ENCODE peak calls at places on chromosomes 7 and 10, in seven cellular contexts. One of them, this sample, is unnamed.

GRCh38 chr7:85392789-85393188 is 205.9 kb upstream of the SEMA3D start:
- DNase-seq in HCT116: no peak
- DNase-seq in SK-N-SH: no peak
- DNase-seq in K562: no peak
- DNase-seq in HepG2: no peak
- DNase-seq in H1: no peak
- DNase-seq in GM12878: no peak
- DNase-seq in this sample: no peak

GRCh38 chr10:13961096-13961495 is 369.6 kb downstream of the FRMD4A start:
- DNase-seq in HCT116: no peak
- DNase-seq in SK-N-SH: no peak
- DNase-seq in K562: no peak
- DNase-seq in HepG2: no peak
- DNase-seq in H1: no peak
- DNase-seq in GM12878: no peak
- DNase-seq in this sample: no peak

GRCh38 chr7:137667633-137668387 is 179.0 kb downstream of the DGKI start:
- DNase-seq in HCT116: no peak
- DNase-seq in SK-N-SH: no peak
- DNase-seq in K562: no peak
- DNase-seq in HepG2: no peak
- DNase-seq in H1: no peak
- DNase-seq in GM12878: no peak
- DNase-seq in this sample: no peak

GRCh38 chr7:66150471-66150870 is 35.8 kb downstream of the CRCP start:
- DNase-seq in HCT116: no peak
- DNase-seq in SK-N-SH: peak
- DNase-seq in K562: no peak
- DNase-seq in HepG2: peak
- DNase-seq in H1: no peak
- DNase-seq in GM12878: no peak
- DNase-seq in this sample: no peak

GRCh38 chr7:71408276-71408675 is 276.3 kb downstream of the GALNT17 start:
- DNase-seq in HCT116: no peak
- DNase-seq in SK-N-SH: no peak
- DNase-seq in K562: no peak
- DNase-seq in HepG2: no peak
- DNase-seq in H1: no peak
- DNase-seq in GM12878: no peak
- DNase-seq in this sample: no peak

GRCh38 chr10:68600041-68600778 is 40.1 kb downstream of the TET1 start:
- DNase-seq in HCT116: peak
- DNase-seq in SK-N-SH: peak
- DNase-seq in K562: peak
- DNase-seq in HepG2: peak
- DNase-seq in H1: peak
- DNase-seq in GM12878: peak
- DNase-seq in this sample: peak

GRCh38 chr10:85565381-85565780 is 801.2 kb downstream of the GRID1 start:
- DNase-seq in HCT116: no peak
- DNase-seq in SK-N-SH: no peak
- DNase-seq in K562: no peak
- DNase-seq in HepG2: no peak
- DNase-seq in H1: no peak
- DNase-seq in GM12878: no peak
- DNase-seq in this sample: no peak

GRCh38 chr7:157431173-157431950 is 94.6 kb downstream of the DNAJB6 start:
- DNase-seq in HCT116: no peak
- DNase-seq in SK-N-SH: no peak
- DNase-seq in K562: peak
- DNase-seq in HepG2: no peak
- DNase-seq in H1: no peak
- DNase-seq in GM12878: no peak
- DNase-seq in this sample: no peak

GRCh38 chr10:131000737-131001136 is 310.8 kb downstream of the TCERG1L start:
- DNase-seq in HCT116: no peak
- DNase-seq in SK-N-SH: no peak
- DNase-seq in K562: no peak
- DNase-seq in HepG2: no peak
- DNase-seq in H1: no peak
- DNase-seq in GM12878: no peak
- DNase-seq in this sample: no peak

GRCh38 chr7:27314111-27314510 is 71.5 kb downstream of the EVX1 start:
- DNase-seq in HCT116: no peak
- DNase-seq in SK-N-SH: no peak
- DNase-seq in K562: no peak
- DNase-seq in HepG2: no peak
- DNase-seq in H1: no peak
- DNase-seq in GM12878: no peak
- DNase-seq in this sample: peak

GRCh38 chr7:28729685-28730084 is 228.4 kb downstream of the TRIL start:
- DNase-seq in HCT116: no peak
- DNase-seq in SK-N-SH: no peak
- DNase-seq in K562: no peak
- DNase-seq in HepG2: no peak
- DNase-seq in H1: no peak
- DNase-seq in GM12878: no peak
- DNase-seq in this sample: no peak

GRCh38 chr7:139328375-139328774 is 12.8 kb upstream of the FMC1 start:
- DNase-seq in HCT116: no peak
- DNase-seq in SK-N-SH: no peak
- DNase-seq in K562: no peak
- DNase-seq in HepG2: no peak
- DNase-seq in H1: no peak
- DNase-seq in GM12878: no peak
- DNase-seq in this sample: no peak

GRCh38 chr10:78288716-78289115 is 255.1 kb downstream of the RPS24 start:
- DNase-seq in HCT116: no peak
- DNase-seq in SK-N-SH: peak
- DNase-seq in K562: no peak
- DNase-seq in HepG2: no peak
- DNase-seq in H1: no peak
- DNase-seq in GM12878: no peak
- DNase-seq in this sample: no peak

GRCh38 chr10:69801434-69802315 is at the start of gene COL13A1:
- DNase-seq in HCT116: peak
- DNase-seq in SK-N-SH: peak
- DNase-seq in K562: peak
- DNase-seq in HepG2: no peak
- DNase-seq in H1: peak
- DNase-seq in GM12878: no peak
- DNase-seq in this sample: peak

GRCh38 chr7:2106920-2107319 is 125.8 kb downstream of the MAD1L1 start:
- DNase-seq in HCT116: no peak
- DNase-seq in SK-N-SH: peak
- DNase-seq in K562: no peak
- DNase-seq in HepG2: no peak
- DNase-seq in H1: no peak
- DNase-seq in GM12878: no peak
- DNase-seq in this sample: no peak
- TF ChIP-seq JUND in HCT116: no peak
- TF ChIP-seq JUND in SK-N-SH: no peak
- TF ChIP-seq JUND in K562: no peak
- TF ChIP-seq JUND in HepG2: no peak
- TF ChIP-seq JUND in H1: no peak
- TF ChIP-seq JUND in GM12878: no peak
- TF ChIP-seq JUND in this sample: no peak

GRCh38 chr10:57786331-57786730 is 481.4 kb downstream of the IPMK start:
- DNase-seq in HCT116: no peak
- DNase-seq in SK-N-SH: no peak
- DNase-seq in K562: no peak
- DNase-seq in HepG2: no peak
- DNase-seq in H1: no peak
- DNase-seq in GM12878: no peak
- DNase-seq in this sample: no peak

GRCh38 chr10:57786850-57787750 is 480.6 kb downstream of the IPMK start:
- DNase-seq in HCT116: no peak
- DNase-seq in SK-N-SH: no peak
- DNase-seq in K562: no peak
- DNase-seq in HepG2: no peak
- DNase-seq in H1: peak
- DNase-seq in GM12878: no peak
- DNase-seq in this sample: no peak

GRCh38 chr10:57785068-57785467 is 482.6 kb downstream of the IPMK start:
- DNase-seq in HCT116: no peak
- DNase-seq in SK-N-SH: no peak
- DNase-seq in K562: no peak
- DNase-seq in HepG2: no peak
- DNase-seq in H1: no peak
- DNase-seq in GM12878: no peak
- DNase-seq in this sample: no peak

GRCh38 chr10:57788117-57788516 is 479.6 kb downstream of the IPMK start:
- DNase-seq in HCT116: no peak
- DNase-seq in SK-N-SH: no peak
- DNase-seq in K562: no peak
- DNase-seq in HepG2: no peak
- DNase-seq in H1: no peak
- DNase-seq in GM12878: no peak
- DNase-seq in this sample: no peak

DNA sequence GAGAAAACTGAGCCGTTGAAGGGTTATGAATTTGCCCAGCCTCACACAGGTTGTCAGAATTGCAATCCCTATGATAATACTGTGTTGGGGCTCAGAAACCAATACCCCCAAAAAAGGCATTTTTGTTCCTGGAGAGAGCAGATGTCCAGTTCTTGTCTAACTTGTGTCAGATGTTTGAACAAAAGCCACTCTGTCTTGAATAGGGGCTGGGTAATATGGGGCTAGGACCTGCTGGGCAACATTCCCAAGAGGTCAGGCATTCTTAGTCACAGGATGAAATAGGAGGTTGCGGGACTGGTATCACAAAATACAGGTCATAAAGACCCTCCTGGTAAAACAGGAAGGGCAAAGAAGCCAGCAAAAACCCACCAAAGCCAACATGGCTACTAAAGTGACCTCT is 482.1 kb downstream of the IPMK start:
- DNase-seq in HCT116: no peak
- DNase-seq in SK-N-SH: no peak
- DNase-seq in K562: no peak
- DNase-seq in HepG2: no peak
- DNase-seq in H1: no peak
- DNase-seq in GM12878: no peak
- DNase-seq in this sample: peak
- TF ChIP-seq JUND in HCT116: no peak
- TF ChIP-seq JUND in SK-N-SH: no peak
- TF ChIP-seq JUND in K562: no peak
- TF ChIP-seq JUND in HepG2: no peak
- TF ChIP-seq JUND in H1: no peak
- TF ChIP-seq JUND in GM12878: no peak
- TF ChIP-seq JUND in this sample: no peak

GRCh38 chr7:117323877-117324699 is 1.2 kb upstream of the WNT2 start:
- DNase-seq in HCT116: no peak
- DNase-seq in SK-N-SH: peak
- DNase-seq in K562: no peak
- DNase-seq in HepG2: no peak
- DNase-seq in H1: no peak
- DNase-seq in GM12878: no peak
- DNase-seq in this sample: no peak
- TF ChIP-seq JUND in HCT116: no peak
- TF ChIP-seq JUND in SK-N-SH: no peak
- TF ChIP-seq JUND in K562: no peak
- TF ChIP-seq JUND in HepG2: no peak
- TF ChIP-seq JUND in H1: no peak
- TF ChIP-seq JUND in GM12878: no peak
- TF ChIP-seq JUND in this sample: no peak

DNA sequence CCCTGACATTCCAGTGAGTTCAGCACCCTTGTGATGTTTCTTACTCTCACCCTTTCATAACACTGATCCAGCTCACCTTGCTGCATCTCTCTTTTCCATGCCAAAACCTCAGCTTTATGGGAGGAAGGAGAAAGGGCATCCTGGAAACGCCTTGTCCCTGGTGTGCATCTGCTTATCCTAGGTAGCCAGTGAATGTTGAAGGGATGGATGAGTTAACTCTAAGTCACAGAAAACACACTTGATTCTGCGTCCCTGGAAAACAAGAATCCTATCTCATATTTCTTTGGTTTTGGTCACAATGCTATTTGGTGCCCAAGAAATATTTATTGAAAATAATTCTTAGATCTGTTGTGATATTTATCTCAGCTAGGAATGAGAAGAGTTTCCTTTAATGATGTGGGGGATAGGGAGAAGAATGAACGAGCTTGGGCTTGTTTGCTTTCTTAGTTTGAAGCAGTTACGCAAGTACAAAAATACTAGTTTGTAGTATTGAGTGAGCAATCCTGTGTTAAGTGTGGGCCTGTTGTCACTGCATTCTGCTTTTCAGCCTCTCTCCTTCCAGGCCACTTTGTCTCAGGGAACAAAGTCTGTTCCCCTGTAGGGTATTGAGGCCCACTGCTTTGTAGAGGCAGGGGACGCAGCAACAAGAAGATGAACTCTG is 126.5 kb downstream of the ARID5B start:
- DNase-seq in HCT116: no peak
- DNase-seq in SK-N-SH: no peak
- DNase-seq in K562: no peak
- DNase-seq in HepG2: no peak
- DNase-seq in H1: no peak
- DNase-seq in GM12878: no peak
- DNase-seq in this sample: no peak
- TF ChIP-seq JUND in HCT116: no peak
- TF ChIP-seq JUND in SK-N-SH: no peak
- TF ChIP-seq JUND in K562: no peak
- TF ChIP-seq JUND in HepG2: peak
- TF ChIP-seq JUND in H1: no peak
- TF ChIP-seq JUND in GM12878: no peak
- TF ChIP-seq JUND in this sample: no peak

DNA sequence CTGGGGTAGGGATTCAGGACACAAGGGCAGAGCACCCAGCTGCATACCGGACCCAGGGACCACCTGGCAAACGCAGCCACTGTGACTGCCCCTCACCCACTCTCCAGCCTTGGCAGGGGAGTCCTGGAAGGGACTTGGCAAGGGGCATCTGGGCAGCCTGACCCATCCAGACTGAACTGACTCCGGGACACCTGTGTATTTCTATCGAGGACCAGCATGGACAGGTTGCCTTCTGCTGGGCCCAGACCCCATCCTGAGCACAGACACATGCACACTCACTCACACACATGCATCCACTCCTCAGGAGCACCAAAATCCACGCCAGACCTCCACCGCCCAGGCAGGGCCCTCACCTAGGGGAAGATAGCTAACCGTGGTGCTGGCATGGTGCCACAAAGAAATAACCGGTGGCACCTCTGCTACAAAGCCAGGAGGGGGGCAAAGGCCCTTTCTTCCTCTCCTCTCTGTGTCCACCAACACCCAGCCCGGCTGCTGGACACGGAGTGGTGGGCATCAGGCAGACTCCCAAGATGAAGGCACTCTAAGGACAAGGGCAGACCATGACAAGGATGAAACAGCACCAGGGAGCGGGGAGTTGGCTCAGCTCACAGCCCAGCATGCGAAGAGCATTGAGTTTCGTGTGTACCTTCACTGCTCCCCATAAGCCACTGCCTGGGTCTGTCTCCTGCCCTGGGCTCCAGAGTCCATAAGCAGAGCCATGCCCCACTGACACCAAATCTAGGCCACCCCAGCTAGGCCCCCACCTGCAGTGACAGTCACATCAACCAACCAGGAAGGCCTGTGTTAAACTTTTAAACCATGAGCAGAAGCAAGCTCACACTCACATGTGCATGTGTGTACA is 35.3 kb downstream of the KCNH2 start:
- DNase-seq in HCT116: no peak
- DNase-seq in SK-N-SH: no peak
- DNase-seq in K562: no peak
- DNase-seq in HepG2: no peak
- DNase-seq in H1: no peak
- DNase-seq in GM12878: no peak
- DNase-seq in this sample: no peak
- TF ChIP-seq JUND in HCT116: no peak
- TF ChIP-seq JUND in SK-N-SH: no peak
- TF ChIP-seq JUND in K562: no peak
- TF ChIP-seq JUND in HepG2: no peak
- TF ChIP-seq JUND in H1: no peak
- TF ChIP-seq JUND in GM12878: no peak
- TF ChIP-seq JUND in this sample: no peak

GRCh38 chr10:104274762-104275721 is 6.1 kb downstream of the GSTO2 start:
- DNase-seq in HCT116: peak
- DNase-seq in SK-N-SH: peak
- DNase-seq in K562: peak
- DNase-seq in HepG2: no peak
- DNase-seq in H1: peak
- DNase-seq in GM12878: no peak
- DNase-seq in this sample: peak
- TF ChIP-seq JUND in HCT116: no peak
- TF ChIP-seq JUND in SK-N-SH: no peak
- TF ChIP-seq JUND in K562: no peak
- TF ChIP-seq JUND in HepG2: no peak
- TF ChIP-seq JUND in H1: peak
- TF ChIP-seq JUND in GM12878: no peak
- TF ChIP-seq JUND in this sample: no peak

This sample was measured in T47D.